ENCODE peak calls at places on chromosomes 6 and 20, in six cellular contexts. U is HepG2, C is upper lobe of left lung, Y is K562, W is A549, N is GM12878. H is an unnamed sample.

GRCh38 chr6:108557494-108558371 is 3.0 kb upstream of the FOXO3 start:
- ATAC-seq in U (peak), C (peak), Y (peak), W (no peak), N (peak), H (peak)

GRCh38 chr20:45037050-45037449 is 63.9 kb downstream of the KCNS1 start:
- ATAC-seq in U (no peak), C (peak), Y (peak), W (no peak), N (no peak), H (no peak)

GRCh38 chr6:87093199-87093598 is 1.7 kb downstream of the CGA start:
- ATAC-seq in U (no peak), C (no peak), Y (no peak), W (no peak), N (no peak), H (no peak)

GRCh38 chr20:35151739-35152138 is 4.6 kb upstream of the EDEM2 start:
- ATAC-seq in U (no peak), C (peak), Y (no peak), W (no peak), N (no peak), H (peak)

GRCh38 chr20:35610833-35611427 is 4.7 kb upstream of the SPAG4 start:
- ATAC-seq in U (no peak), C (no peak), Y (peak), W (no peak), N (no peak), H (no peak)

GRCh38 chr6:111981441-111981840 is 72.5 kb upstream of the CCN6 start:
- ATAC-seq in U (no peak), C (peak), Y (no peak), W (no peak), N (no peak), H (peak)

GRCh38 chr6:147514831-147515230 is 6.3 kb downstream of the SAMD5 start:
- ATAC-seq in U (no peak), C (no peak), Y (no peak), W (no peak), N (no peak), H (no peak)

GRCh38 chr6:157274116-157274470 is 49.2 kb downstream of the TMEM242 start:
- ATAC-seq in U (peak), C (no peak), Y (peak), W (no peak), N (no peak), H (no peak)

GRCh38 chr20:17992224-17992637 is 23.4 kb downstream of the MGME1 start:
- ATAC-seq in U (no peak), C (no peak), Y (no peak), W (no peak), N (peak), H (no peak)

GRCh38 chr6:107784669-107785068 is 39.4 kb downstream of the SCML4 start:
- ATAC-seq in U (no peak), C (no peak), Y (no peak), W (no peak), N (no peak), H (no peak)

GRCh38 chr6:33908025-33908424 is 104.2 kb upstream of the MLN start:
- ATAC-seq in U (peak), C (no peak), Y (no peak), W (no peak), N (peak), H (no peak)

GRCh38 chr6:155436981-155437749 is 18.5 kb downstream of the NOX3 start:
- ATAC-seq in U (no peak), C (no peak), Y (no peak), W (no peak), N (no peak), H (no peak)

GRCh38 chr6:20217900-20218299 is 5.6 kb upstream of the MBOAT1 start:
- ATAC-seq in U (no peak), C (peak), Y (no peak), W (no peak), N (no peak), H (no peak)

GRCh38 chr6:122790740-122791679 is 2.0 kb downstream of the SMPDL3A start:
- ATAC-seq in U (peak), C (peak), Y (no peak), W (no peak), N (peak), H (no peak)

GRCh38 chr6:89679215-89680120 is 40.9 kb upstream of the LYRM2 start:
- ATAC-seq in U (no peak), C (peak), Y (no peak), W (no peak), N (no peak), H (no peak)

GRCh38 chr6:7172605-7173185 is 64.9 kb downstream of the RREB1 start:
- ATAC-seq in U (no peak), C (peak), Y (peak), W (no peak), N (no peak), H (no peak)

GRCh38 chr6:2858678-2859324 is 17.1 kb upstream of the SERPINB1 start:
- ATAC-seq in U (peak), C (no peak), Y (peak), W (no peak), N (peak), H (no peak)

GRCh38 chr6:79665725-79666551 is 34.8 kb downstream of the SH3BGRL2 start:
- ATAC-seq in U (no peak), C (no peak), Y (peak), W (no peak), N (no peak), H (no peak)

GRCh38 chr6:35291491-35291890 is 6.1 kb upstream of the DEF6 start:
- ATAC-seq in U (no peak), C (no peak), Y (no peak), W (no peak), N (no peak), H (no peak)

DNA sequence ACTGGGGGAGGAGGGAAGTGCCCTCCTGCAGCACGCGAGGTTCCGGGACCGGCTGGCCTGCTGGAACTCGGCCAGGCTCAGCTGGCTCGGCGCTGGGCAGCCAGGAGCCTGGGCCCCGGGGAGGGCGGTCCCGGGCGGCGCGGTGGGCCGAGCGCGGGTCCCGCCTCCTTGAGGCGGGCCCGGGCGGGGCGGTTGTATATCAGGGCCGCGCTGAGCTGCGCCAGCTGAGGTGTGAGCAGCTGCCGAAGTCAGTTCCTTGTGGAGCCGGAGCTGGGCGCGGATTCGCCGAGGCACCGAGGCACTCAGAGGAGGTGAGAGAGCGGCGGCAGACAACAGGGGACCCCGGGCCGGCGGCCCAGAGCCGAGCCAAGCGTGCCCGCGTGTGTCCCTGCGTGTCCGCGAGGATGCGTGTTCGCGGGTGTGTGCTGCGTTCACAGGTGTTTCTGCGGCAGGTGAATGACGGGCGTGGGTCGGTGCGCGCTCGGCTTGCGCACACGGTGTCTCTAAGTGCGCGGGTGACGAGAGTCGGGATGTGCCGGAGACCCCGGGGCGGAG is at the start of gene CDKN1A:
- ATAC-seq in U (peak), C (peak), Y (peak), W (peak), N (peak), H (peak)
- TF ChIP-seq EP300 in U (peak), C (peak), Y (no peak), W (no peak), N (no peak), H (no peak)

DNA sequence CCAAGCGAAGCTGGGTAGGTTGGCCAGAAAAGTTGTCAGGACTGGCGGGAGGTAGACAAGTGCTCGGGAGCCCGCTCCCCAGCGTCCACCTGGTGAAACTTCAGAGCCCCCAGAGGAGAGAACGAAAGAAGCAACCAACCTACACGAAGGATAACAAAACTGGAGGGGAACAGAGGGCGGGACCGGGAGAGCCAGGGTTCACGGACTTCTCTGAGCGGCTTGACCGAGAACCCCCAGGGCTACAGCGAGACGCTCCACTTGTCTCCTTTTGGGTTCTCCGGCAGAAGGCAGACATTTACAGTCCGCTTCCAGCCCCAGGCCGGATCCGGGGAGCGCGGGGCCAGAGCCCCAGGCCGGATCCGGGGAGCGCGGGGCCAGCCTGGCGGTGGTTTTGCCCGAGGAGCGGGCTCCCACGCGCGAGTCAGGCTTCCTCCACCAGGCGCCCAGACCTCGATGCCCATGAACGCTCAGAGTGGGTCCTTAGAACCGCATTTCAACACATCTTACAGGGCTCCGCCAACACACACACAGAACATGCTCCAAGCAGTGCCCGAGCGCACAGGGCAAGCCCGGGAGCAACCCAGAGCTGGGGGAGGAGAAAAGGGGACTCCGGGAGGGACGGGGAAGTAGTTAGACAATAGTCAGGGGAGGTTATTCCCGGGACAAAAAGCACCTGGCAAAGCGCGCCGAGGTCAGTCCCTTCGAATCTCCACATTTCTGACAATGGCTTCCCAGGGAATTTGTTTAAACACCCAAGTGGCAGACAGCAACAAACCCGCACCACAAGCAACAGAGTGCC is 1.1 kb downstream of the PTPRK start:
- ATAC-seq in U (peak), C (peak), Y (no peak), W (peak), N (peak), H (peak)
- TF ChIP-seq EP300 in U (no peak), C (no peak), Y (no peak), W (no peak), N (no peak), H (no peak)

GRCh38 chr6:17865798-17866725 is 121.4 kb downstream of the KIF13A start:
- ATAC-seq in U (peak), C (peak), Y (peak), W (peak), N (no peak), H (peak)

GRCh38 chr6:17869010-17869752 is 118.3 kb downstream of the KIF13A start:
- ATAC-seq in U (no peak), C (no peak), Y (peak), W (no peak), N (no peak), H (no peak)

GRCh38 chr6:17866876-17867444 is 120.5 kb downstream of the KIF13A start:
- ATAC-seq in U (no peak), C (no peak), Y (no peak), W (no peak), N (no peak), H (no peak)

GRCh38 chr6:17869753-17870050 is 117.7 kb downstream of the KIF13A start:
- ATAC-seq in U (no peak), C (no peak), Y (peak), W (no peak), N (no peak), H (no peak)

GRCh38 chr6:17867880-17868279 is 119.6 kb downstream of the KIF13A start:
- ATAC-seq in U (peak), C (no peak), Y (no peak), W (no peak), N (no peak), H (no peak)
- TF ChIP-seq EP300 in U (no peak), C (no peak), Y (no peak), W (no peak), N (no peak), H (no peak)

GRCh38 chr6:30518505-30518850 is 29.2 kb downstream of the HLA-E start:
- ATAC-seq in U (no peak), C (no peak), Y (no peak), W (no peak), N (no peak), H (no peak)

GRCh38 chr6:30520480-30520992 is 31.2 kb downstream of the HLA-E start:
- ATAC-seq in U (no peak), C (no peak), Y (no peak), W (no peak), N (no peak), H (no peak)

GRCh38 chr6:30515106-30515505 is 25.8 kb downstream of the HLA-E start:
- ATAC-seq in U (no peak), C (no peak), Y (no peak), W (no peak), N (no peak), H (no peak)

GRCh38 chr6:30513451-30513850 is 24.1 kb downstream of the HLA-E start:
- ATAC-seq in U (no peak), C (no peak), Y (no peak), W (no peak), N (no peak), H (no peak)

DNA sequence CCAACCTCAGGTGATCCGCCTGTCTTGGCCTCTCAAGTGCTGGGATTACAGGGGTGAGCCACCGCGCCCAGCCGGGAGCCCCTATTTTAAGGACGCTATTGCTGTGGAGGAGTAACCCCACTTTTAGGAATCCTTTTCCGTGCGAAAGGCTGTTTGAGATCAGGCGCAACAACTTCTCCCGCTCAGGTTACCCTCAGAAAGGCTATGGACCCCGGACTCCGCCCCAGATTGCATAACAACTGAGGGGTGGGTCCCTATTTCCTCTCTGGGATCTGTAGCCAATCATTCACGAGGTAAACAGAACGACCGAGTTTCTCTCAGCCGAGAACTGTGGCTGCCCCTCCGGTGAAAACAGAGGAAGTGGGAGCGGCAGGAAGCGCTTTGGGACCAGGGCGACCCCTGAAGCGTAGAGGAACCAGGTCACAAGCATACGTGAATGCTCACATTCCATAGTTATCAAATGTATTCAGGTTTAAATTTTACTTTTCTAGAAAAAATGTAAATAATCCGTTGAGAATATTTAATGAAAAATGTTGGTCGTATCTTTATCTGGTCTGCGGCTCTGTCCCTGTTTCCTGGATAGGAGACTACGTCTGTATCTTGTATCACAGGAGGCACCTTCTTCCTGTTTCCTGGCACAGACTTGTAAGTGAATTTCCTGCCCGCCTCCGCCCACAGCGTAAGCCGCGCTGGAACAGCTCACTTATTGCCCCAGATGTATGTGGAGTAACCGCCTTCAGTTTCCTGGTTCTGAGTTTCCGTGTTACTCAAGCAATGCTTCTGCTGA is 26.9 kb downstream of the HLA-E start:
- ATAC-seq in U (peak), C (peak), Y (peak), W (peak), N (peak), H (peak)
- TF ChIP-seq EP300 in U (no peak), C (peak), Y (peak), W (no peak), N (no peak), H (no peak)

DNA sequence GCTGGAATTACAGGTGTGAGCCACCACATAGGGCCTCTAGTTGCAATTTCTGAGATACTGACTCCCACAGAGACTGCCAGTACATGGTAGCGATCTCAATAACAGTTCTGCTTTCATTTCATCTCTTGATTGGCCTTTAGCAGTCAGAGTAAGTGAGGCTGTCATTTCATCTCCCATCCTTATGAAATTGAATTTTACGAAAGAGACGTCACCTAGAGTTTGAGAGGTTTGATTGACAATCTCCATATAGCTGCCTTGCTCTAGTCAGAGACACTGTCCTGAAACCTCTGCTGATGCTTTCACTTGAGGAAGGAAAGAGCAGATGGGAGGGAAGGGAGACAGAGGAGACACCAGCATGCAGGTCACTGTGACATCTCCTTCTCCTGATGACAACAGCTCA is 466.1 kb downstream of the NKAIN2 start:
- ATAC-seq in U (no peak), C (no peak), Y (no peak), W (no peak), N (no peak), H (no peak)
- TF ChIP-seq EP300 in U (no peak), C (no peak), Y (no peak), W (no peak), N (no peak), H (no peak)

H was measured in gastroesophageal sphincter.